ENCODE peak calls at places on chromosomes 11 and 22, in eight cellular contexts. H is left ventricle myocardium superior; Z is memory B cell; M is CD4-positive, alpha-beta T cell; R is stimulated activated CD8-positive, alpha-beta memory T cell treated with anti-CD3 and anti-CD28 coated beads, Interleukin-12 subunit alpha, Interleukin-12 subunit beta, amount 100 ng/mL, for 1 hour; S is T-helper 9 cell; B is HCEC 1CT; Q is skeletal muscle cell. K is an unnamed sample.

GRCh38 chr22:44085743-44086741 is 61.9 kb downstream of the PARVB start:
- DNase-seq in M (no peak), Q (peak), B (peak), R (no peak), H (peak), Z (no peak), S (no peak), K (no peak)

GRCh38 chr11:62545437-62546243 is 966 bp downstream of the AHNAK start:
- DNase-seq in Z (peak), B (peak), Q (peak), M (peak), R (peak), H (peak), S (peak), K (peak)

GRCh38 chr11:38411149-38411548 is 1813.1 kb upstream of the RAG2 start:
- DNase-seq in B (no peak), Z (no peak), R (no peak), Q (no peak), S (no peak), M (no peak), H (no peak), K (no peak)

GRCh38 chr11:124946735-124947141 is 7.3 kb upstream of the CCDC15 start:
- DNase-seq in M (no peak), H (no peak), Z (no peak), S (no peak), Q (no peak), R (no peak), B (no peak), K (no peak)

GRCh38 chr11:73597340-73597955 is 464 bp downstream of the FAM168A start:
- DNase-seq in Z (no peak), B (no peak), M (no peak), R (no peak), S (no peak), Q (no peak), H (no peak), K (no peak)

GRCh38 chr22:45891471-45891995 is 85.4 kb downstream of the WNT7B start:
- DNase-seq in Z (no peak), H (peak), B (no peak), Q (no peak), R (no peak), S (no peak), M (no peak), K (no peak)

GRCh38 chr11:33941637-33942160 is 49.8 kb upstream of the LMO2 start:
- DNase-seq in R (no peak), S (no peak), M (no peak), Z (no peak), B (no peak), H (no peak), Q (no peak), K (no peak)

GRCh38 chr11:125036933-125037332 is 26.2 kb upstream of the SLC37A2 start:
- DNase-seq in Z (no peak), R (no peak), Q (peak), H (no peak), B (peak), M (no peak), S (no peak), K (peak)

GRCh38 chr11:120773501-120774031 is 250.3 kb upstream of the TBCEL start:
- DNase-seq in R (no peak), S (no peak), Z (no peak), M (no peak), H (no peak), Q (no peak), B (no peak), K (no peak)

GRCh38 chr22:41844513-41844912 is 11.6 kb downstream of the SREBF2 start:
- DNase-seq in Z (no peak), H (no peak), B (no peak), Q (no peak), R (no peak), M (no peak), S (no peak), K (no peak)

GRCh38 chr11:130737866-130738431 is 178.3 kb downstream of the SNX19 start:
- DNase-seq in B (no peak), Z (no peak), H (peak), Q (peak), S (no peak), M (no peak), R (no peak), K (peak)

GRCh38 chr11:134370526-134371435 is 39.0 kb downstream of the GLB1L2 start:
- DNase-seq in S (no peak), M (no peak), H (no peak), Q (no peak), R (no peak), B (no peak), Z (no peak), K (no peak)

GRCh38 chr22:46171940-46172339 is 21.6 kb downstream of the PPARA start:
- DNase-seq in Q (no peak), R (no peak), B (peak), H (no peak), M (no peak), S (no peak), Z (no peak), K (no peak)

GRCh38 chr11:102798012-102798746 is at the start of gene MMP1:
- DNase-seq in M (no peak), Q (peak), H (no peak), S (no peak), Z (no peak), R (no peak), B (peak), K (no peak)

GRCh38 chr11:111502611-111503010 is 9.6 kb downstream of the BTG4 start:
- DNase-seq in Z (no peak), S (no peak), M (no peak), B (no peak), R (no peak), H (no peak), Q (no peak), K (no peak)

GRCh38 chr11:28228196-28228595 is 120.0 kb downstream of the METTL15 start:
- DNase-seq in R (no peak), Z (no peak), M (no peak), B (peak), H (no peak), S (no peak), Q (no peak), K (no peak)

K was measured in non-pigmented ciliary epithelial cell.